ENCODE peak calls at places on chromosomes 12 and 14, in eight cellular contexts. S is hepatic stellate cell, H is AG08395, X is midbrain, G is NCI-H460, K is EH, Z is activated T-cell treated with anti-CD3 and anti-CD28 coated beads for 1 hour, Q is MCF 10A. I is an unnamed sample.

GRCh38 chr12:104315326-104316224 is 12.0 kb downstream of the EID3 start:
- DNase-seq in X (no peak), G (no peak), Z (no peak), Q (no peak), H (no peak), S (no peak), K (no peak), I (no peak)

GRCh38 chr12:43676183-43676813 is 82.3 kb downstream of the PUS7L start:
- DNase-seq in Z (no peak), X (no peak), S (no peak), K (peak; percentile 25), H (no peak), G (peak; percentile 25), Q (peak; percentile 59), I (no peak)

GRCh38 chr14:64234877-64235651 is 59.1 kb downstream of the ESR2 start:
- DNase-seq in G (no peak), S (peak; percentile 44), K (peak; percentile 55), Q (peak; percentile 57), H (no peak), Z (no peak), X (no peak), I (peak; percentile 21)

GRCh38 chr14:54554401-54554800 is 12.5 kb upstream of the SAMD4A start:
- DNase-seq in S (no peak), Q (no peak), X (no peak), K (no peak), H (no peak), Z (no peak), G (no peak), I (peak; percentile 68)

GRCh38 chr14:76500011-76500410 is 124.1 kb downstream of the ESRRB start:
- DNase-seq in G (no peak), K (peak; percentile 68), X (no peak), Z (no peak), S (no peak), H (peak; percentile 62), Q (peak; percentile 40), I (no peak)

GRCh38 chr12:21773263-21773741 is 1.2 kb downstream of the KCNJ8 start:
- DNase-seq in Q (peak; percentile 5), H (no peak), S (peak; percentile 19), K (peak; percentile 48), X (no peak), Z (no peak), G (no peak), I (no peak)

GRCh38 chr14:59028476-59029202 is 159.8 kb upstream of the DAAM1 start:
- DNase-seq in G (peak; percentile 58), S (peak; percentile 64), Z (peak; percentile 1), X (peak; percentile 59), Q (peak; percentile 78), K (peak; percentile 99), H (peak; percentile 92), I (peak; percentile 86)

GRCh38 chr14:100122481-100123215 is 36.8 kb downstream of the DEGS2 start:
- DNase-seq in Q (no peak), S (no peak), G (no peak), K (no peak), Z (no peak), H (no peak), X (no peak), I (peak; percentile 98)

GRCh38 chr12:40622246-40622838 is 69.9 kb upstream of the CNTN1 start:
- DNase-seq in G (peak; percentile 67), X (peak; percentile 64), Z (no peak), Q (peak; percentile 62), S (peak; percentile 29), H (peak; percentile 35), K (peak; percentile 41), I (peak; percentile 17)

GRCh38 chr12:57089259-57090245 is 638 bp downstream of the NAB2 start:
- DNase-seq in K (peak; percentile 82), H (no peak), G (no peak), X (peak; percentile 28), Q (peak; percentile 57), Z (peak; percentile 36), S (peak; percentile 65), I (peak; percentile 67)

GRCh38 chr12:123077298-123078113 is 73.4 kb downstream of the PITPNM2 start:
- DNase-seq in Q (no peak), X (no peak), Z (no peak), S (no peak), G (no peak), H (no peak), K (no peak), I (no peak)

GRCh38 chr12:12399161-12399560 is 42.3 kb downstream of the BORCS5 start:
- DNase-seq in X (no peak), Z (no peak), K (no peak), H (no peak), S (no peak), Q (no peak), G (no peak), I (no peak)

GRCh38 chr14:33184587-33184986 is 245.9 kb downstream of the NPAS3 start:
- DNase-seq in S (no peak), G (no peak), K (peak; percentile 5), H (peak; percentile 17), X (peak; percentile 23), Z (no peak), Q (peak; percentile 20), I (no peak)

GRCh38 chr12:94534761-94535613 is 75.3 kb upstream of the CEP83 start:
- DNase-seq in S (no peak), K (no peak), G (no peak), X (no peak), H (no peak), Z (no peak), Q (no peak), I (no peak)

GRCh38 chr12:12901158-12901791 is 9.9 kb downstream of the GPRC5A start:
- DNase-seq in Q (peak; percentile 96), G (no peak), Z (no peak), S (peak; percentile 55), X (no peak), K (peak; percentile 95), H (peak; percentile 76), I (peak; percentile 66)

I was measured in myocyte.